ENCODE peak calls at places on chromosome 2, in eight cellular contexts. One of them, this sample, is unnamed.

GRCh38 chr2:64792995-64793639 is 139.4 kb upstream of the SERTAD2 start:
- DNase-seq in mesendoderm: no peak
- DNase-seq in GM23248: no peak
- DNase-seq in GM12878: no peak
- DNase-seq in GM23338: no peak
- DNase-seq in mucosa of descending colon: no peak
- DNase-seq in psoas muscle: no peak
- DNase-seq in spleen: no peak
- DNase-seq in this sample: no peak

GRCh38 chr2:112877423-112877822 is 33.5 kb upstream of the IL37 start:
- DNase-seq in mesendoderm: no peak
- DNase-seq in GM23248: peak; percentile 30
- DNase-seq in GM12878: no peak
- DNase-seq in GM23338: no peak
- DNase-seq in mucosa of descending colon: no peak
- DNase-seq in psoas muscle: no peak
- DNase-seq in spleen: no peak
- DNase-seq in this sample: no peak

GRCh38 chr2:164560181-164560792 is 61.0 kb downstream of the GRB14 start:
- DNase-seq in mesendoderm: peak; percentile 23
- DNase-seq in GM23248: peak; percentile 57
- DNase-seq in GM12878: no peak
- DNase-seq in GM23338: peak; percentile 65
- DNase-seq in mucosa of descending colon: peak; percentile 11
- DNase-seq in psoas muscle: no peak
- DNase-seq in spleen: no peak
- DNase-seq in this sample: no peak

GRCh38 chr2:171316220-171316619 is 117.6 kb downstream of the METTL8 start:
- DNase-seq in mesendoderm: peak; percentile 75
- DNase-seq in GM23248: no peak
- DNase-seq in GM12878: no peak
- DNase-seq in GM23338: peak; percentile 89
- DNase-seq in mucosa of descending colon: no peak
- DNase-seq in psoas muscle: no peak
- DNase-seq in spleen: no peak
- DNase-seq in this sample: no peak

GRCh38 chr2:23586691-23587090 is 201.7 kb downstream of the KLHL29 start:
- DNase-seq in mesendoderm: no peak
- DNase-seq in GM23248: no peak
- DNase-seq in GM12878: no peak
- DNase-seq in GM23338: no peak
- DNase-seq in mucosa of descending colon: no peak
- DNase-seq in psoas muscle: no peak
- DNase-seq in spleen: peak; percentile 24
- DNase-seq in this sample: no peak

GRCh38 chr2:13006829-13007715 is 290.3 kb downstream of the TRIB2 start:
- DNase-seq in mesendoderm: peak; percentile 86
- DNase-seq in GM23248: peak; percentile 73
- DNase-seq in GM12878: no peak
- DNase-seq in GM23338: peak; percentile 86
- DNase-seq in mucosa of descending colon: peak; percentile 73
- DNase-seq in psoas muscle: peak; percentile 30
- DNase-seq in spleen: no peak
- DNase-seq in this sample: peak; percentile 74

GRCh38 chr2:232126301-232127085 is 165.0 kb downstream of the DIS3L2 start:
- DNase-seq in mesendoderm: no peak
- DNase-seq in GM23248: no peak
- DNase-seq in GM12878: no peak
- DNase-seq in GM23338: no peak
- DNase-seq in mucosa of descending colon: no peak
- DNase-seq in psoas muscle: no peak
- DNase-seq in spleen: no peak
- DNase-seq in this sample: no peak

GRCh38 chr2:146634256-146635068 is 1210.4 kb upstream of the ACVR2A start:
- DNase-seq in mesendoderm: no peak
- DNase-seq in GM23248: peak; percentile 76
- DNase-seq in GM12878: no peak
- DNase-seq in GM23338: peak; percentile 5
- DNase-seq in mucosa of descending colon: no peak
- DNase-seq in psoas muscle: no peak
- DNase-seq in spleen: no peak
- DNase-seq in this sample: no peak

GRCh38 chr2:172807011-172807410 is 71.4 kb downstream of the RAPGEF4 start:
- DNase-seq in mesendoderm: no peak
- DNase-seq in GM23248: no peak
- DNase-seq in GM12878: no peak
- DNase-seq in GM23338: no peak
- DNase-seq in mucosa of descending colon: peak; percentile 45
- DNase-seq in psoas muscle: no peak
- DNase-seq in spleen: no peak
- DNase-seq in this sample: no peak

GRCh38 chr2:201419057-201419635 is 32.1 kb downstream of the TRAK2 start:
- DNase-seq in mesendoderm: no peak
- DNase-seq in GM23248: peak; percentile 45
- DNase-seq in GM12878: no peak
- DNase-seq in GM23338: no peak
- DNase-seq in mucosa of descending colon: peak; percentile 56
- DNase-seq in psoas muscle: no peak
- DNase-seq in spleen: no peak
- DNase-seq in this sample: no peak

GRCh38 chr2:223937535-223937934 is 7.6 kb downstream of the WDFY1 start:
- DNase-seq in mesendoderm: no peak
- DNase-seq in GM23248: no peak
- DNase-seq in GM12878: no peak
- DNase-seq in GM23338: peak; percentile 54
- DNase-seq in mucosa of descending colon: no peak
- DNase-seq in psoas muscle: no peak
- DNase-seq in spleen: no peak
- DNase-seq in this sample: no peak
- H3K4me3 ChIP-seq in mesendoderm: no peak overlapping the region
- H3K4me3 ChIP-seq in GM23248: no peak overlapping the region
- H3K4me3 ChIP-seq in GM12878: no peak overlapping the region
- H3K4me3 ChIP-seq in GM23338: peak overlapping the region; percentile 41
- H3K4me3 ChIP-seq in mucosa of descending colon: no peak overlapping the region
- H3K4me3 ChIP-seq in psoas muscle: no peak overlapping the region
- H3K4me3 ChIP-seq in spleen: no peak overlapping the region
- H3K4me3 ChIP-seq in this sample: no peak overlapping the region

GRCh38 chr2:46145840-46146239 is 151.4 kb upstream of the EPAS1 start:
- DNase-seq in mesendoderm: no peak
- DNase-seq in GM23248: no peak
- DNase-seq in GM12878: no peak
- DNase-seq in GM23338: no peak
- DNase-seq in mucosa of descending colon: no peak
- DNase-seq in psoas muscle: no peak
- DNase-seq in spleen: no peak
- DNase-seq in this sample: no peak

GRCh38 chr2:46148369-46148736 is 148.9 kb upstream of the EPAS1 start:
- DNase-seq in mesendoderm: no peak
- DNase-seq in GM23248: no peak
- DNase-seq in GM12878: no peak
- DNase-seq in GM23338: no peak
- DNase-seq in mucosa of descending colon: no peak
- DNase-seq in psoas muscle: no peak
- DNase-seq in spleen: no peak
- DNase-seq in this sample: no peak

GRCh38 chr2:46147626-46148368 is 149.4 kb upstream of the EPAS1 start:
- DNase-seq in mesendoderm: no peak
- DNase-seq in GM23248: no peak
- DNase-seq in GM12878: no peak
- DNase-seq in GM23338: no peak
- DNase-seq in mucosa of descending colon: no peak
- DNase-seq in psoas muscle: no peak
- DNase-seq in spleen: no peak
- DNase-seq in this sample: no peak

GRCh38 chr2:46145017-46145416 is 152.2 kb upstream of the EPAS1 start:
- DNase-seq in mesendoderm: no peak
- DNase-seq in GM23248: no peak
- DNase-seq in GM12878: no peak
- DNase-seq in GM23338: no peak
- DNase-seq in mucosa of descending colon: no peak
- DNase-seq in psoas muscle: no peak
- DNase-seq in spleen: no peak
- DNase-seq in this sample: no peak

DNA sequence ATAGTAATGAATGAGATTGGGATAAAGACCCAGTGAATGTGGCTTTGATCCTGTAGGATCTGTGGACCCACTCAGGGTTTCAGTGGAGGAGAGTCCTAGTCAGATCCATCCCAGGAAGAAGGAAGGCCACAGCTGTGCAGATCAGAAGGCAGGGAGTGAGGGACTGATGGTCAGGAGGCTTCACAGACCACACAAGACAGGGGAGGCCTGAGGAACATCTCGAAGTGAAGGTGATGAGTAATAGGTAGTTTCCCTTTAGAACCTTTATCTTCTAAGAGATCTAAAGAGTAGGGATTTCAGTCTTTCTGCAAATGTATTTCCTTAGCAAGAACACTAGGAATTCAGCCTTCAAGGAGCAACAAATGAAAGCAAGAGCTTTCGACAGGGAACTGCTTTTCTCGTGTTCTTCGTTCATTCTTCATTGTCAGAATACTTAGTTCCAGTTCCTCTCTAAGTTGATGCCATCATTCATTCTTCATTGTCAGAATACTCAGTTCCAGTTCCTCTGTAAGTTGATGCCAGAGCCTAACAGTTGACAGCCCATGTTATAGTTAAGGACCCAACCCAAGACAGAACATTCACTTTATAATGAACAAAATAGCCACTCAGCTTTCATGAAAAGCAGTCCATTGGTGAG is 150.2 kb upstream of the EPAS1 start:
- DNase-seq in mesendoderm: no peak
- DNase-seq in GM23248: no peak
- DNase-seq in GM12878: peak; percentile 5
- DNase-seq in GM23338: no peak
- DNase-seq in mucosa of descending colon: no peak
- DNase-seq in psoas muscle: no peak
- DNase-seq in spleen: no peak
- DNase-seq in this sample: no peak
- H3K4me1 ChIP-seq in mesendoderm: no peaks in the 10 kb centered on the region
- H3K4me1 ChIP-seq in GM23248: no peaks in the 10 kb centered on the region
- H3K4me1 ChIP-seq in GM12878: no peaks in the 10 kb centered on the region
- H3K4me1 ChIP-seq in GM23338: peaks cover 13% of the 10 kb centered on the region
- H3K4me1 ChIP-seq in mucosa of descending colon: peaks cover 9% of the 10 kb centered on the region
- H3K4me1 ChIP-seq in psoas muscle: no peaks in the 10 kb centered on the region
- H3K4me1 ChIP-seq in spleen: peaks cover 22% of the 10 kb centered on the region
- H3K4me1 ChIP-seq in this sample: peaks cover 20% of the 10 kb centered on the region

GRCh38 chr2:68734688-68735525 is at the start of gene ARHGAP25:
- DNase-seq in mesendoderm: no peak
- DNase-seq in GM23248: no peak
- DNase-seq in GM12878: peak; percentile 69
- DNase-seq in GM23338: no peak
- DNase-seq in mucosa of descending colon: peak; percentile 42
- DNase-seq in psoas muscle: no peak
- DNase-seq in spleen: no peak
- DNase-seq in this sample: no peak

GRCh38 chr2:68740184-68740914 is 5.7 kb downstream of the ARHGAP25 start:
- DNase-seq in mesendoderm: no peak
- DNase-seq in GM23248: no peak
- DNase-seq in GM12878: no peak
- DNase-seq in GM23338: no peak
- DNase-seq in mucosa of descending colon: no peak
- DNase-seq in psoas muscle: no peak
- DNase-seq in spleen: no peak
- DNase-seq in this sample: peak; percentile 11

GRCh38 chr2:68739261-68740183 is 4.9 kb downstream of the ARHGAP25 start:
- DNase-seq in mesendoderm: no peak
- DNase-seq in GM23248: no peak
- DNase-seq in GM12878: no peak
- DNase-seq in GM23338: no peak
- DNase-seq in mucosa of descending colon: peak; percentile 3
- DNase-seq in psoas muscle: no peak
- DNase-seq in spleen: no peak
- DNase-seq in this sample: peak; percentile 38

GRCh38 chr2:68736086-68736485 is 1.5 kb downstream of the ARHGAP25 start:
- DNase-seq in mesendoderm: peak; percentile 67
- DNase-seq in GM23248: no peak
- DNase-seq in GM12878: no peak
- DNase-seq in GM23338: no peak
- DNase-seq in mucosa of descending colon: no peak
- DNase-seq in psoas muscle: no peak
- DNase-seq in spleen: no peak
- DNase-seq in this sample: no peak

DNA sequence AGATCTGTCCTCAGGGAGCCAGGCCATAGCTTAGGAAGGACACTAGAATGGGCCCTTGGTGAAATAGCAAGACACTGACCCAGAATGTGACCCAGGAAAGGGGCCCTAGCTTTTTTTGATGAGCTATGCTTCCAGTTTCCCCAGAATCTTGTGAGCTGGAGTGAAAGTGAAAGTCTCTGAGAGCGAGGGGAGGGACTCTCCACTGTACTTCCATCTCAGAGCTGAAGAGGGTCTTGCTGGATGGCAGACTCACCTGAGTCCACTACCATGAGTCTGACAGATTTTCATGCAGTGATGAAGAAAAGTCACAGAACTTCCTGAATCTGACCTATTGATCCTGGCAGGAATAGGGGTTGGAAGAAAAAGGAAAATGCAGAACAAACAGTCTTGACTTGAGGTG is 3.1 kb downstream of the ARHGAP25 start:
- DNase-seq in mesendoderm: no peak
- DNase-seq in GM23248: no peak
- DNase-seq in GM12878: no peak
- DNase-seq in GM23338: no peak
- DNase-seq in mucosa of descending colon: peak; percentile 40
- DNase-seq in psoas muscle: no peak
- DNase-seq in spleen: no peak
- DNase-seq in this sample: peak; percentile 54
- H3K4me3 ChIP-seq in mesendoderm: no peak overlapping the region
- H3K4me3 ChIP-seq in GM23248: no peak overlapping the region
- H3K4me3 ChIP-seq in GM12878: peak overlapping the region; percentile 44
- H3K4me3 ChIP-seq in GM23338: no peak overlapping the region
- H3K4me3 ChIP-seq in mucosa of descending colon: no peak overlapping the region
- H3K4me3 ChIP-seq in psoas muscle: no peak overlapping the region
- H3K4me3 ChIP-seq in spleen: peak overlapping the region; percentile 45
- H3K4me3 ChIP-seq in this sample: no peak overlapping the region

GRCh38 chr2:130345611-130346010 is 2.9 kb downstream of the IMP4 start:
- DNase-seq in mesendoderm: no peak
- DNase-seq in GM23248: no peak
- DNase-seq in GM12878: no peak
- DNase-seq in GM23338: no peak
- DNase-seq in mucosa of descending colon: no peak
- DNase-seq in psoas muscle: no peak
- DNase-seq in spleen: no peak
- DNase-seq in this sample: no peak

GRCh38 chr2:130347220-130347925 is 4.7 kb downstream of the IMP4 start:
- DNase-seq in mesendoderm: no peak
- DNase-seq in GM23248: no peak
- DNase-seq in GM12878: no peak
- DNase-seq in GM23338: no peak
- DNase-seq in mucosa of descending colon: no peak
- DNase-seq in psoas muscle: no peak
- DNase-seq in spleen: no peak
- DNase-seq in this sample: no peak

GRCh38 chr2:130346741-130347066 is 4.0 kb downstream of the IMP4 start:
- DNase-seq in mesendoderm: no peak
- DNase-seq in GM23248: no peak
- DNase-seq in GM12878: no peak
- DNase-seq in GM23338: no peak
- DNase-seq in mucosa of descending colon: no peak
- DNase-seq in psoas muscle: no peak
- DNase-seq in spleen: no peak
- DNase-seq in this sample: no peak

GRCh38 chr2:130345091-130345490 is 2.4 kb downstream of the IMP4 start:
- DNase-seq in mesendoderm: no peak
- DNase-seq in GM23248: no peak
- DNase-seq in GM12878: no peak
- DNase-seq in GM23338: no peak
- DNase-seq in mucosa of descending colon: no peak
- DNase-seq in psoas muscle: no peak
- DNase-seq in spleen: no peak
- DNase-seq in this sample: no peak

GRCh38 chr2:130346041-130346740 is 3.5 kb downstream of the IMP4 start:
- DNase-seq in mesendoderm: no peak
- DNase-seq in GM23248: no peak
- DNase-seq in GM12878: no peak
- DNase-seq in GM23338: no peak
- DNase-seq in mucosa of descending colon: no peak
- DNase-seq in psoas muscle: no peak
- DNase-seq in spleen: no peak
- DNase-seq in this sample: no peak
- H3K4me1 ChIP-seq in mesendoderm: no peaks in the 10 kb centered on the region
- H3K4me1 ChIP-seq in GM23248: peaks cover 5% of the 10 kb centered on the region
- H3K4me1 ChIP-seq in GM12878: peaks cover 18% of the 10 kb centered on the region
- H3K4me1 ChIP-seq in GM23338: peaks cover 3% of the 10 kb centered on the region
- H3K4me1 ChIP-seq in mucosa of descending colon: peaks cover 9% of the 10 kb centered on the region
- H3K4me1 ChIP-seq in psoas muscle: peaks cover 12% of the 10 kb centered on the region
- H3K4me1 ChIP-seq in spleen: peaks cover 33% of the 10 kb centered on the region
- H3K4me1 ChIP-seq in this sample: peaks cover 20% of the 10 kb centered on the region